ENCODE peak calls at places on chromosome 13, in nine cellular contexts. R is AG04450; J is psoas muscle; L is ovary; Q is CD4-positive, alpha-beta memory T cell; O is mucosa of descending colon; T is A549; M is heart left ventricle; E is A673. V is an unnamed sample.

GRCh38 chr13:77544365-77544764 is 8.9 kb downstream of the SCEL start:
- DNase-seq in R (no peak), J (peak), L (peak), Q (no peak), O (no peak), T (no peak), M (peak), E (peak), V (no peak)

GRCh38 chr13:76533251-76533650 is 353.0 kb downstream of the KCTD12 start:
- DNase-seq in R (no peak), J (no peak), L (no peak), Q (no peak), O (no peak), T (no peak), M (no peak), E (no peak), V (no peak)

GRCh38 chr13:99053636-99054233 is 75.9 kb upstream of the DOCK9 start:
- DNase-seq in R (no peak), J (no peak), L (no peak), Q (no peak), O (no peak), T (no peak), M (no peak), E (no peak), V (no peak)

GRCh38 chr13:40233731-40234195 is 432.7 kb downstream of the FOXO1 start:
- DNase-seq in R (no peak), J (peak), L (no peak), Q (no peak), O (no peak), T (no peak), M (peak), E (no peak), V (no peak)

GRCh38 chr13:99895428-99895998 is 76.1 kb downstream of the ZIC5 start:
- DNase-seq in R (no peak), J (no peak), L (no peak), Q (peak), O (no peak), T (no peak), M (no peak), E (no peak), V (no peak)

GRCh38 chr13:31200636-31200970 is 828 bp downstream of the B3GLCT start:
- DNase-seq in R (no peak), J (peak), L (no peak), Q (no peak), O (peak), T (peak), M (peak), E (peak), V (no peak)

GRCh38 chr13:24985102-24985501 is 110.8 kb upstream of the PABPC3 start:
- DNase-seq in R (no peak), J (no peak), L (no peak), Q (no peak), O (no peak), T (no peak), M (no peak), E (peak), V (no peak)

GRCh38 chr13:20295956-20296355 is 63.8 kb upstream of the GJB6 start:
- DNase-seq in R (no peak), J (no peak), L (no peak), Q (no peak), O (no peak), T (no peak), M (no peak), E (no peak), V (no peak)

GRCh38 chr13:64551755-64552154 is 2678.4 kb downstream of the PCDH9 start:
- DNase-seq in R (peak), J (no peak), L (no peak), Q (no peak), O (no peak), T (no peak), M (no peak), E (peak), V (no peak)

GRCh38 chr13:99196466-99197256 is 4.0 kb upstream of the UBAC2 start:
- DNase-seq in R (no peak), J (no peak), L (no peak), Q (peak), O (no peak), T (no peak), M (no peak), E (no peak), V (no peak)

GRCh38 chr13:43054803-43055802 is 31.7 kb downstream of the DNAJC15 start:
- DNase-seq in R (peak), J (no peak), L (peak), Q (peak), O (no peak), T (no peak), M (peak), E (peak), V (no peak)
- H3K4me3 ChIP-seq in R (peak), J (peak), L (peak), Q (peak), O (no peak), T (peak), M (peak), E (peak), V (peak)

DNA sequence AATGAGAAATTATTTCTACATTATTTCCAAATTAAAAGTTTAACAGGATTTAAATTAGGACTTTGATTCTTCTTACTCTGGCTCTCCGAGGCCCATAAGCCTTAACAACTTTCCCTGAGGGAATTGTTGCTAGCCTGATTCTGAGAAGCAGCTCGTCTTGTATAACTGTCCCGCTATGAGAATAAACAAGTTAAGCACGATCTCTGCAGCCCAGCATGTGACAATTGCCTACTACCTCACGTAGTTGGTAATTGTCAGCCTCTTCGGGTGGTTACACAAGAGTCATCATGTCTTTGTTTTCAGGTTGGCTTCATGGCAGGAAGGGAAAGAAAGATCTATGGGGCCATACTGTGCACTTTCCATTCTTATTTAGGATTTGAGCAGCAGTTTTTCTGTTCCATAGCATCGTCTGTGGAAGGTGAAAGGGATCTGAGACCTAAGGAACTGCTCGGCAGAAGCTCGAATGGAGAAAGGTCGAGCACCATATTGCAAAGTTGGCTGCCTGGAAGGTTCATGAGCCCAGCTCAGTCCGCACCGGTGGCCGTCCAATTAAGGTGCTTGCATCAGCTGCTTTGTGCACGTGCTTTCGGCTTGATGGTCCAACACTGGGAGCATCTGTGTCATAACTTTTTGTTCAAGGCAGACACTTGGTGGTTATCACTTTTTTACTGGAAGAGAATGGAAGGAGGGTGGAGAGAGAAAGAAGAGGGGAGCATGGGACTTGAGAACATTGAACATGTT is 1.8 kb upstream of the STARD13 start:
- DNase-seq in R (no peak), J (no peak), L (no peak), Q (no peak), O (no peak), T (no peak), M (no peak), E (no peak), V (no peak)
- H3K4me3 ChIP-seq in R (no peak), J (no peak), L (no peak), Q (no peak), O (no peak), T (no peak), M (no peak), E (no peak), V (no peak)

DNA sequence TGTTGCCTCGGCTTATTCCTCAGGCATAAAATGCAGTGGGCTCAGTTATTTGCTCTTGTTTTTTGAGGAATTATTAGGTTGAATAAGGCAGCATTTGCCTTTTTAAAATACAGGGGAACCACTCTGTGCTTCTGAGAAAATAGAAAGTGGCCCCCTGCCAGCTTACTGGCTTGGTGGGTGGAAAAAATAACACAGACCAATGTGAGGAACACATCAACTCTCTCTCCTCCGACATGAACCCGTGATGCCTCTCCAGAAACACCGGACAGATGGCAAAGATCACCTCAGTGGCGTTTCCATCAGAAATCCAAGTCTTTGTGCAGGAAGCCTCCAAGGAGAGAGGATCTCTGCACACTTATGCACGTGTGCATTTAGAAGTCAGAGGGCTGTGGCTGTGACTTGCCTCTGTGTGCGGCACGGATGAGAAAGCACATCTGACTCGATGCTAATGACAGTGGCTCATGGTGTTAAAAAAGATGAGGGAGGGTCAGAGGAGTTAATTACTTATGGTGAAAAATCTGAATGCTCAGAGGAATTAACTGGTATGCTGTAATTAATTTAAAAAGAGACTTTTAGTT is 112.3 kb upstream of the KLF12 start:
- DNase-seq in R (no peak), J (no peak), L (no peak), Q (no peak), O (no peak), T (no peak), M (peak), E (no peak), V (no peak)
- H3K4me3 ChIP-seq in R (no peak), J (peak), L (no peak), Q (no peak), O (no peak), T (no peak), M (no peak), E (no peak), V (no peak)

DNA sequence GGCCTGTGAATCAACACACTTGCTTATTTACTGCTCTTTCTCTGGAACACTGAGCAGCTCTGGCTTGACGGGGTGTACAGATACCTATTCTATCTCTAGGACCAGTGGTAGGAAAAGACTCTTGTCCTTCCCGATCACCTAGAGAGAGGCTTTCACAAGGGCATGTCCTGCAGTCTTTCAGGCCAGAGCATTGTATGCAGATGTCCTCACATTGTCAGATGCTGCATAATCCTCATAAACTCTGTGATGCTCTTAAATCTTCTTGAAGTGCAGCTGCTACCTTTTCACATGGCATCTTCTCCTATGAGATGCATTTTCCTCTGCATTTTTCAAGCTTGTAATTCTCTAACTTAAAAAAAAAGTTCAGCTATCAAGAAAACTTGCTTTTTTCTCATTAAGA is 369.4 kb downstream of the OLFM4 start:
- DNase-seq in R (no peak), J (no peak), L (no peak), Q (no peak), O (no peak), T (no peak), M (no peak), E (no peak), V (no peak)
- H3K4me3 ChIP-seq in R (no peak), J (no peak), L (no peak), Q (no peak), O (no peak), T (no peak), M (no peak), E (no peak), V (no peak)

DNA sequence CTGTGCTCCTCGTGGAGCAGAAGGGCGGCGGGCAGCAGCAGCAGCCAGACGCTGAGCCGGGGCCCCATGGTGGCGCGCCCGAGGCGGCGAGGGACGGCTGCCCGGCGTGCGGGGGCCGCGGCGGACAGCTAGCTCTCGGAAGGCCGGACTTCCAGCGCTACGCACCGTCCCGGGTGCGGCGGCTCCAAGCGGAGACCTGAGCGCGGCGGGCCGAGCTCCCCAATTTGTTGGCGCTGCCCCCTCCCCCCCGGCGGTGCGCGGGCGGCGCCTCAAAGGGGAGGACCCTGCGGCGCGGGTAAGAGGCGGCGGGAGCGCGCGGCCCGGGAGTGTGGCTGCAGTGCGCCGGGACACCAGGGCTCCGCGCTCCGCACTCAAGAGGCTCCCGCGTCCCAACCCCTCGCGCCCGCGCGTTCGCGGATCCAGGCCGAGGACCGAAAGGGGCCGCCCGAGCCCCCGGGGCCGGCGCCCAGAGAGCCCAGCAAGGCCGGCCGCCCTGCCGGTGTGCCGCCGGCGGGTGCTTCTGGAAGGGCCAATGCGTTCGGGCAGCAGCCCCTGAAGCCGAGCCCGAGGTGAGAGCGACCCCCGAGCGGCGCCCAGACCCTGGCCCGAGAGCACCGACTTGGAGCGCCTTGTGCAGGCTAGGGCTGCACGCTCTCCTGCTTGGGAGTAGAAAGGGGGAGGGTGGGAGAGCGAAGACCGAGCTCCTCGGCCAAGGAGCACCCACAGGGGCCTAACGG is at the start of the genes COL4A1 and COL4A2:
- DNase-seq in R (no peak), J (peak), L (peak), Q (no peak), O (no peak), T (no peak), M (peak), E (peak), V (no peak)
- H3K4me3 ChIP-seq in R (peak), J (peak), L (peak), Q (no peak), O (peak), T (peak), M (peak), E (peak), V (peak)

GRCh38 chr13:37889102-37889501 is 19.5 kb upstream of the TRPC4 start:
- DNase-seq in R (no peak), J (no peak), L (no peak), Q (no peak), O (no peak), T (no peak), M (no peak), E (no peak), V (no peak)
- H3K4me3 ChIP-seq in R (no peak), J (no peak), L (no peak), Q (no peak), O (no peak), T (no peak), M (no peak), E (no peak), V (no peak)

DNA sequence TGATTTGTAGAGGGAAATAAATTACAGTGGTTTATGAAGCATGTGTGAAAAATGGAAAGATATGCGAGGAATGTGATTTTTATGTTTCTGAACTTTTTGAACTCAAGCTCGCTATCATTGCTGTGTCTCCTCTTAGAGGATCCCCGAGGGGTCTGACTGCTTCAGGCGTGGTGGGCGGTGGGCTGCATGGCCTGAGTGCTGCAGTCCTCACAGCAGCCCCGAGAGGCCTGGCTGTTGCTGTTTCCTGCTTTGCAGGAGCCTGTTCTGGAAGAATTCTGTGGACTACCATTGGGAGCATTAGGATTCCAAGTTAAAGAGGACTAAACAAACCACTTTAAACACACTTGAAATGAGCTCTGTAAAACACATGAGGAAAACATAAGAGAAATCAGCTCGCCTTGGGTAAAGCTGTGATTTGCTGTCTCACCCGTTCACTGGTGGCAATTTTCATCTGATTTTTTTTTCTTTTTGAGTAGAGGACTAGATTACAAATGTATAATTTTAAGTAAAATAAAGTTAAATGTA is 95.9 kb downstream of the ARHGEF7 start:
- DNase-seq in R (no peak), J (no peak), L (no peak), Q (no peak), O (no peak), T (no peak), M (no peak), E (no peak), V (no peak)
- H3K4me3 ChIP-seq in R (peak), J (no peak), L (no peak), Q (no peak), O (no peak), T (no peak), M (no peak), E (no peak), V (no peak)

GRCh38 chr13:87677043-87677333 is 5.8 kb downstream of the SLITRK5 start:
- DNase-seq in R (no peak), J (no peak), L (no peak), Q (no peak), O (no peak), T (no peak), M (no peak), E (no peak), V (no peak)
- H3K4me3 ChIP-seq in R (no peak), J (no peak), L (no peak), Q (no peak), O (no peak), T (no peak), M (no peak), E (no peak), V (peak)

V was measured in epithelial cell of proximal tubule.